ENCODE peak calls at places on chromosomes 3 and 15, in ten cellular contexts. H, B, M, K, Z, I, W, U, O and A are unnamed samples.

GRCh38 chr15:71366926-71367325 is 251.7 kb downstream of the THSD4 start:
- DNase-seq in H (peak; percentile 47), B (no peak), M (no peak), K (no peak), Z (no peak), I (no peak), W (no peak), U (no peak), O (no peak), A (no peak)

GRCh38 chr3:129560931-129561594 is 18.1 kb downstream of the H1-8 start:
- DNase-seq in H (peak; percentile 93), B (peak; percentile 53), M (no peak), K (peak; percentile 91), Z (peak; percentile 91), I (peak; percentile 93), W (no peak), U (no peak), O (no peak), A (no peak)

GRCh38 chr15:66963710-66964109 is 101.7 kb upstream of the SMAD3 start:
- DNase-seq in H (no peak), B (no peak), M (no peak), K (no peak), Z (no peak), I (no peak), W (no peak), U (no peak), O (no peak), A (no peak)

GRCh38 chr15:94237903-94238302 is 6.5 kb downstream of the MCTP2 start:
- DNase-seq in H (no peak), B (no peak), M (no peak), K (no peak), Z (no peak), I (no peak), W (no peak), U (no peak), O (no peak), A (no peak)

GRCh38 chr3:167030059-167030458 is 350.0 kb downstream of the ZBBX start:
- DNase-seq in H (no peak), B (no peak), M (no peak), K (no peak), Z (no peak), I (no peak), W (no peak), U (no peak), O (no peak), A (no peak)

GRCh38 chr3:29644261-29644660 is 363.4 kb downstream of the RBMS3 start:
- DNase-seq in H (no peak), B (no peak), M (no peak), K (no peak), Z (no peak), I (no peak), W (no peak), U (no peak), O (no peak), A (no peak)

GRCh38 chr3:172987268-172987667 is 153.8 kb downstream of the SPATA16 start:
- DNase-seq in H (no peak), B (no peak), M (peak; percentile 26), K (no peak), Z (no peak), I (no peak), W (peak; percentile 34), U (no peak), O (peak; percentile 25), A (peak; percentile 47)

GRCh38 chr3:112774293-112774926 is 72.3 kb downstream of the CD200R1L start:
- DNase-seq in H (peak; percentile 82), B (no peak), M (no peak), K (no peak), Z (no peak), I (peak; percentile 59), W (no peak), U (no peak), O (no peak), A (no peak)

GRCh38 chr3:52073490-52073889 is 17.1 kb upstream of the DUSP7 start:
- DNase-seq in H (no peak), B (no peak), M (no peak), K (no peak), Z (no peak), I (peak; percentile 37), W (no peak), U (no peak), O (no peak), A (no peak)

GRCh38 chr3:13110678-13111116 is 37.5 kb upstream of the IQSEC1 start:
- DNase-seq in H (no peak), B (no peak), M (no peak), K (no peak), Z (no peak), I (no peak), W (no peak), U (peak; percentile 71), O (no peak), A (no peak)

GRCh38 chr3:14243782-14244181 is 65.2 kb downstream of the LSM3 start:
- DNase-seq in H (no peak), B (no peak), M (no peak), K (no peak), Z (no peak), I (no peak), W (no peak), U (no peak), O (no peak), A (no peak)

GRCh38 chr3:79765854-79766253 is 1.9 kb downstream of the ROBO1 start:
- DNase-seq in H (no peak), B (no peak), M (no peak), K (no peak), Z (no peak), I (no peak), W (peak; percentile 32), U (no peak), O (no peak), A (no peak)

GRCh38 chr3:18047052-18047451 is 304.6 kb upstream of the TBC1D5 start:
- DNase-seq in H (no peak), B (no peak), M (no peak), K (no peak), Z (no peak), I (no peak), W (no peak), U (no peak), O (no peak), A (no peak)

GRCh38 chr15:83444936-83445335 is 2.2 kb upstream of the SH3GL3 start:
- DNase-seq in H (no peak), B (no peak), M (no peak), K (no peak), Z (no peak), I (no peak), W (no peak), U (no peak), O (no peak), A (no peak)

DNA sequence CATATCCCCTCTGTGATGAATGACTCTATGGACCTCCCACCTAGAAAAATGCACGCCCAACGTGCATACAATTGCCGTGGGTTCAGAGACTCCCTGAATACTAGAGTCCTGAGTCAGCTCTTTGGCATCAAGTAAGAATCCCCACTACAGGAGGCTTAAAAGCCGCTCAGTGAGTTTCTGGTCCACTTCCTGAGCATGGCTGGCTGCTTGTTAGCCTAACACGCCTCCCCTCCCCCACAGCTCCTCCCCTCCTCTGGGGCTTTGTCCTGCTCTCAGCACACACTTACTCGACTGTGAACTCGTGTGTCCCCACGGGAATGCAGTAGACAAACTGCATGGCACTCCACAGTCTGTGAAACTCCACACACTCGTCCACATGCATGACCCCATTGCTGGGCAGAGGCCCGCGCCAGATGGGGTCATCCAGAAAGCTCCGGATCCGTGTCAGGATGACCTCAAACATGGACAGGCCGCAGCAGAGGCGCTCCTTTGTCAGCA is 34.8 kb downstream of the NIPA2 start:
- DNase-seq in H (peak; percentile 65), B (no peak), M (no peak), K (no peak), Z (no peak), I (peak; percentile 82), W (peak; percentile 63), U (no peak), O (peak; percentile 18), A (peak; percentile 85)
- H3K4me1 ChIP-seq in H (no peaks in the 10 kb centered on the region), B (no peaks in the 10 kb centered on the region), M (no peaks in the 10 kb centered on the region), K (no peaks in the 10 kb centered on the region), Z (no peaks in the 10 kb centered on the region), I (no peaks in the 10 kb centered on the region), W (peaks cover 3% of the 10 kb centered on the region), U (no peaks in the 10 kb centered on the region), O (peaks cover 5% of the 10 kb centered on the region), A (peaks cover 3% of the 10 kb centered on the region)

DNA sequence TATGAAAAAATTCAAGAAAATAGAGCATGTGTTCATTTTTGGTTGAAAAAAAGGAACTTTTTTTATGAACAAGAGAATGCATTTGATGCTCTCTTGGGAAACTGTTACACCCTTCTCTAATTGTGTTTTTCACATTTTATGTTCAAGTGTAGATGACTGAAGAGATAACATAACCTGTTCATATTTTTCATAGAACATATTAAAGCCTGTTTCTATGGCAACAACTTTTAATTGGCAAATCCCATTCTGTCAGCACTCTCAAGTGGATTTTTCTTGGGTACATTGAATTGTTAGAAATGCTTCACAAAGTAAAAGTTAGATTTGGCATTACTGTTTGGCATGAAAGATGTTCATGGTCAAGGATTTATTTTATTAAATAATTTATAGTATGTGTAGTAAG is 117.5 kb downstream of the MBNL1 start:
- DNase-seq in H (no peak), B (no peak), M (no peak), K (no peak), Z (no peak), I (no peak), W (no peak), U (no peak), O (no peak), A (no peak)
- H3K4me1 ChIP-seq in H (peaks cover 13% of the 10 kb centered on the region), B (peaks cover 59% of the 10 kb centered on the region), M (peaks cover 8% of the 10 kb centered on the region), K (peaks cover 73% of the 10 kb centered on the region), Z (peaks cover 4% of the 10 kb centered on the region), I (peaks cover 20% of the 10 kb centered on the region), W (no peaks in the 10 kb centered on the region), U (peaks cover 87% of the 10 kb centered on the region), O (peaks cover 1% of the 10 kb centered on the region), A (peaks cover 31% of the 10 kb centered on the region)

GRCh38 chr3:11554666-11555065 is 89.0 kb downstream of the VGLL4 start:
- DNase-seq in H (no peak), B (no peak), M (no peak), K (no peak), Z (no peak), I (no peak), W (no peak), U (no peak), O (no peak), A (no peak)
- H3K4me1 ChIP-seq in H (peaks cover 13% of the 10 kb centered on the region), B (peaks cover 19% of the 10 kb centered on the region), M (peaks cover 3% of the 10 kb centered on the region), K (peaks cover 58% of the 10 kb centered on the region), Z (peaks cover 37% of the 10 kb centered on the region), I (no peaks in the 10 kb centered on the region), W (no peaks in the 10 kb centered on the region), U (no peaks in the 10 kb centered on the region), O (no peaks in the 10 kb centered on the region), A (no peaks in the 10 kb centered on the region)

GRCh38 chr3:71406945-71407629 is 176.4 kb downstream of the FOXP1 start:
- DNase-seq in H (no peak), B (no peak), M (no peak), K (no peak), Z (no peak), I (no peak), W (no peak), U (no peak), O (no peak), A (no peak)
- H3K4me1 ChIP-seq in H (no peaks in the 10 kb centered on the region), B (peaks cover 11% of the 10 kb centered on the region), M (no peaks in the 10 kb centered on the region), K (peaks cover 9% of the 10 kb centered on the region), Z (no peaks in the 10 kb centered on the region), I (peaks cover 9% of the 10 kb centered on the region), W (no peaks in the 10 kb centered on the region), U (peaks cover 16% of the 10 kb centered on the region), O (no peaks in the 10 kb centered on the region), A (no peaks in the 10 kb centered on the region)

GRCh38 chr15:58284293-58284692 is 146.1 kb downstream of the AQP9 start:
- DNase-seq in H (no peak), B (no peak), M (no peak), K (no peak), Z (no peak), I (no peak), W (no peak), U (no peak), O (no peak), A (no peak)
- H3K4me1 ChIP-seq in H (peaks cover 2% of the 10 kb centered on the region), B (peaks cover 14% of the 10 kb centered on the region), M (no peaks in the 10 kb centered on the region), K (no peaks in the 10 kb centered on the region), Z (no peaks in the 10 kb centered on the region), I (peaks cover 6% of the 10 kb centered on the region), W (no peaks in the 10 kb centered on the region), U (no peaks in the 10 kb centered on the region), O (no peaks in the 10 kb centered on the region), A (no peaks in the 10 kb centered on the region)